ENCODE peak calls at places on chromosomes 13 and 19, in six cellular contexts. One of them, this sample, is unnamed.

GRCh38 chr19:38035515-38036495 is 128.8 kb downstream of the SIPA1L3 start:
- DNase-seq in astrocyte: peak; percentile 70
- DNase-seq in left lung: peak; percentile 41
- DNase-seq in IMR-90: peak; percentile 58
- DNase-seq in heart right ventricle: no peak
- DNase-seq in AG04450: no peak
- DNase-seq in this sample: no peak

GRCh38 chr19:41595258-41595889 is 19.4 kb downstream of the CEACAM21 start:
- DNase-seq in astrocyte: peak; percentile 54
- DNase-seq in left lung: no peak
- DNase-seq in IMR-90: peak; percentile 74
- DNase-seq in heart right ventricle: peak; percentile 38
- DNase-seq in AG04450: peak; percentile 6
- DNase-seq in this sample: no peak

GRCh38 chr13:76414320-76414719 is 471.9 kb downstream of the KCTD12 start:
- DNase-seq in astrocyte: no peak
- DNase-seq in left lung: no peak
- DNase-seq in IMR-90: no peak
- DNase-seq in heart right ventricle: no peak
- DNase-seq in AG04450: no peak
- DNase-seq in this sample: no peak

GRCh38 chr19:41111750-41112295 is 2.4 kb upstream of the CYP2F1 start:
- DNase-seq in astrocyte: no peak
- DNase-seq in left lung: no peak
- DNase-seq in IMR-90: no peak
- DNase-seq in heart right ventricle: no peak
- DNase-seq in AG04450: no peak
- DNase-seq in this sample: no peak

GRCh38 chr13:44506719-44507118 is 69.4 kb downstream of the TSC22D1 start:
- DNase-seq in astrocyte: no peak
- DNase-seq in left lung: no peak
- DNase-seq in IMR-90: no peak
- DNase-seq in heart right ventricle: no peak
- DNase-seq in AG04450: no peak
- DNase-seq in this sample: no peak

GRCh38 chr13:42334329-42334706 is 62.4 kb downstream of the AKAP11 start:
- DNase-seq in astrocyte: no peak
- DNase-seq in left lung: no peak
- DNase-seq in IMR-90: no peak
- DNase-seq in heart right ventricle: no peak
- DNase-seq in AG04450: no peak
- DNase-seq in this sample: no peak

GRCh38 chr19:43699506-43700367 is 16.1 kb upstream of the IRGC start:
- DNase-seq in astrocyte: peak; percentile 43
- DNase-seq in left lung: peak; percentile 83
- DNase-seq in IMR-90: peak; percentile 28
- DNase-seq in heart right ventricle: peak; percentile 31
- DNase-seq in AG04450: no peak
- DNase-seq in this sample: no peak

GRCh38 chr19:57245959-57246358 is 5.5 kb downstream of the ZNF805 start:
- DNase-seq in astrocyte: no peak
- DNase-seq in left lung: no peak
- DNase-seq in IMR-90: no peak
- DNase-seq in heart right ventricle: no peak
- DNase-seq in AG04450: no peak
- DNase-seq in this sample: no peak

GRCh38 chr13:43289458-43290255 is 266.3 kb downstream of the DNAJC15 start:
- DNase-seq in astrocyte: peak; percentile 22
- DNase-seq in left lung: no peak
- DNase-seq in IMR-90: peak; percentile 27
- DNase-seq in heart right ventricle: no peak
- DNase-seq in AG04450: no peak
- DNase-seq in this sample: no peak

GRCh38 chr13:29817604-29818378 is 32.6 kb downstream of the UBL3 start:
- DNase-seq in astrocyte: peak; percentile 8
- DNase-seq in left lung: no peak
- DNase-seq in IMR-90: peak; percentile 23
- DNase-seq in heart right ventricle: no peak
- DNase-seq in AG04450: no peak
- DNase-seq in this sample: no peak

GRCh38 chr13:97364031-97364430 is 69.9 kb upstream of the RAP2A start:
- DNase-seq in astrocyte: peak; percentile 32
- DNase-seq in left lung: no peak
- DNase-seq in IMR-90: no peak
- DNase-seq in heart right ventricle: no peak
- DNase-seq in AG04450: no peak
- DNase-seq in this sample: no peak

GRCh38 chr19:48624067-48624594 is 4.8 kb downstream of the SPHK2 start:
- DNase-seq in astrocyte: peak; percentile 92
- DNase-seq in left lung: peak; percentile 99
- DNase-seq in IMR-90: peak; percentile 97
- DNase-seq in heart right ventricle: peak; percentile 98
- DNase-seq in AG04450: peak; percentile 95
- DNase-seq in this sample: peak; percentile 100

GRCh38 chr13:72437458-72437857 is 290.0 kb downstream of the MZT1 start:
- DNase-seq in astrocyte: peak; percentile 83
- DNase-seq in left lung: no peak
- DNase-seq in IMR-90: peak; percentile 63
- DNase-seq in heart right ventricle: no peak
- DNase-seq in AG04450: peak; percentile 3
- DNase-seq in this sample: no peak

GRCh38 chr19:4367336-4367723 is 24.0 kb downstream of the MPND start:
- DNase-seq in astrocyte: no peak
- DNase-seq in left lung: no peak
- DNase-seq in IMR-90: no peak
- DNase-seq in heart right ventricle: no peak
- DNase-seq in AG04450: no peak
- DNase-seq in this sample: no peak

GRCh38 chr13:97193577-97193976 is 28.6 kb upstream of the MBNL2 start:
- DNase-seq in astrocyte: no peak
- DNase-seq in left lung: no peak
- DNase-seq in IMR-90: no peak
- DNase-seq in heart right ventricle: no peak
- DNase-seq in AG04450: no peak
- DNase-seq in this sample: no peak

GRCh38 chr19:32595491-32595890 is 14.5 kb downstream of the PDCD5 start:
- DNase-seq in astrocyte: no peak
- DNase-seq in left lung: no peak
- DNase-seq in IMR-90: no peak
- DNase-seq in heart right ventricle: no peak
- DNase-seq in AG04450: no peak
- DNase-seq in this sample: no peak

DNA sequence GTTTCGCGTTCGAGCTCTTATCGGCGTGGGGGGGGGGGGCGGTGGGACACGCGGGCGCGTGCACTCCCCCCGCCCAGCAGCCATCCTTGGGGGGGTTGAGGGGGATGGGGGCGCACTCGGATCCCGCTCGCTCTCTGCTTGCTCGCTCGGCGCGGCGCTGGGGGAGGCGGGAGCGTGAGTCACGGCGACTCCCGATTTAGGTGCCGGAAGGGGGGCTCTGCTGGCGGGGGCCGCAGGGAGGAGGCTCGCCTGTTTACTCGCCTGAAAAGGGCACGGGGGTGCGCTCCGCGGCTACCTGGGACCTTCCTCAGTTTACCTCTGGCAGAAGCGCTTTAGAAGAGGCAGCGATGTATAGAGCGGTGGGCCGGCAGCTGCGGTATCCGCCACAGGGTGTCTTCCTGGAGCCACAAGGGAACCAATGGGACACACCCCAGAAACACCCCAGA is 1.1 kb upstream of the PDE4A start:
- DNase-seq in astrocyte: no peak
- DNase-seq in left lung: no peak
- DNase-seq in IMR-90: no peak
- DNase-seq in heart right ventricle: no peak
- DNase-seq in AG04450: no peak
- DNase-seq in this sample: no peak
- TF ChIP-seq CTCF in astrocyte: no peak
- TF ChIP-seq CTCF in left lung: no peak
- TF ChIP-seq CTCF in IMR-90: no peak
- TF ChIP-seq CTCF in heart right ventricle: no peak
- TF ChIP-seq CTCF in AG04450: no peak
- TF ChIP-seq CTCF in this sample: no peak

GRCh38 chr19:51158474-51159129 is 16.5 kb downstream of the SIGLEC7 start:
- DNase-seq in astrocyte: no peak
- DNase-seq in left lung: peak; percentile 88
- DNase-seq in IMR-90: peak; percentile 7
- DNase-seq in heart right ventricle: no peak
- DNase-seq in AG04450: no peak
- DNase-seq in this sample: no peak
- H3K27me3 ChIP-seq in astrocyte: no peaks in the 10 kb centered on the region
- H3K27me3 ChIP-seq in left lung: peaks cover 27% of the 10 kb centered on the region
- H3K27me3 ChIP-seq in IMR-90: peaks cover 1% of the 10 kb centered on the region
- H3K27me3 ChIP-seq in heart right ventricle: peaks cover 8% of the 10 kb centered on the region
- H3K27me3 ChIP-seq in AG04450: peaks cover 3% of the 10 kb centered on the region
- H3K27me3 ChIP-seq in this sample: no peaks in the 10 kb centered on the region

GRCh38 chr19:19139876-19140229 is 1.6 kb upstream of the TMEM161A start:
- DNase-seq in astrocyte: no peak
- DNase-seq in left lung: no peak
- DNase-seq in IMR-90: no peak
- DNase-seq in heart right ventricle: no peak
- DNase-seq in AG04450: no peak
- DNase-seq in this sample: no peak
- TF ChIP-seq CTCF in astrocyte: no peak
- TF ChIP-seq CTCF in left lung: no peak
- TF ChIP-seq CTCF in IMR-90: no peak
- TF ChIP-seq CTCF in heart right ventricle: no peak
- TF ChIP-seq CTCF in AG04450: no peak
- TF ChIP-seq CTCF in this sample: peak; percentile 7

DNA sequence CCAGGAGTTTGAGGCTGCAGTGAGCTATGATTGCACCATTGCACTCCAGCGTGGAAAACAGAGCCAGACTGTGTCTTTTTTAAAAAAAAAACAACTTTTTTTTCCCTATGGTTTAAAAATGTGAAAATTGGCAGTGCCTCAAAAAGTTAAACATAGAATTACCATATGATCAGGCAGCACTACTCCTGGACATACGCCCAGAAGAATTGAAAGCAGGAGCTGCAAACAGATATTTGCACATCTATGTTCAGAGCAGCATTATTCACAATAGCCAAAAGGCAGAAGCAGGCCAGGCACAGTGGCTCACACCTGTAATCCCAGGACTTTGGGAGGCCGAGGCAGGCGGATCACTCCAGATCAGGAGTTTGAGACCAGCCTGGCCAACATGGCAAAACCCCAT is 3.8 kb upstream of the RETN start:
- DNase-seq in astrocyte: no peak
- DNase-seq in left lung: no peak
- DNase-seq in IMR-90: peak; percentile 73
- DNase-seq in heart right ventricle: no peak
- DNase-seq in AG04450: peak; percentile 46
- DNase-seq in this sample: no peak
- H3K27me3 ChIP-seq in astrocyte: peaks cover 4% of the 10 kb centered on the region
- H3K27me3 ChIP-seq in left lung: peaks cover 28% of the 10 kb centered on the region
- H3K27me3 ChIP-seq in IMR-90: peaks cover 15% of the 10 kb centered on the region
- H3K27me3 ChIP-seq in heart right ventricle: peaks cover 33% of the 10 kb centered on the region
- H3K27me3 ChIP-seq in AG04450: peaks cover 9% of the 10 kb centered on the region
- H3K27me3 ChIP-seq in this sample: no peaks in the 10 kb centered on the region

GRCh38 chr19:13902993-13903555 is 2.8 kb downstream of the BRME1 start:
- DNase-seq in astrocyte: no peak
- DNase-seq in left lung: no peak
- DNase-seq in IMR-90: no peak
- DNase-seq in heart right ventricle: no peak
- DNase-seq in AG04450: no peak
- DNase-seq in this sample: no peak
- TF ChIP-seq CTCF in astrocyte: peak; percentile 38
- TF ChIP-seq CTCF in left lung: no peak
- TF ChIP-seq CTCF in IMR-90: peak; percentile 30
- TF ChIP-seq CTCF in heart right ventricle: no peak
- TF ChIP-seq CTCF in AG04450: peak; percentile 26
- TF ChIP-seq CTCF in this sample: peak; percentile 20

DNA sequence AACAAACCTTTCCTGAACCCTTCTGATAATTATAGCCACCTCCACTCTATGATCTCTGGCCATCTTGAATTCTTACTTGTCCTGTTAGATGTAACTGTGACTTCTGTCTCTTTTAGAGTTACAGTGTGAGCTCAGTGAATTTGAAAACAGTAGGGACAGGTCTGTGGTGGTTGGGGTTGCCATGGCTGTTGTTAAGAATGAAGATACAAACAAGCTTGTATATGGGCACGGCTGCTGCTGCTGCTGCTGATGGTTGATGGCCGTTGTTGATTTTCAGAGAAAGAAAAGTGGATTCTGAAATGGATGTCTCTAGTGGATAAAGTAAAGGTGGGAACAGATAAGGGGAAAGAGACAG is 101.4 kb downstream of the STARD13 start:
- DNase-seq in astrocyte: no peak
- DNase-seq in left lung: no peak
- DNase-seq in IMR-90: no peak
- DNase-seq in heart right ventricle: no peak
- DNase-seq in AG04450: no peak
- DNase-seq in this sample: no peak
- H3K27me3 ChIP-seq in astrocyte: no peaks in the 10 kb centered on the region
- H3K27me3 ChIP-seq in left lung: no peaks in the 10 kb centered on the region
- H3K27me3 ChIP-seq in IMR-90: no peaks in the 10 kb centered on the region
- H3K27me3 ChIP-seq in heart right ventricle: no peaks in the 10 kb centered on the region
- H3K27me3 ChIP-seq in AG04450: no peaks in the 10 kb centered on the region
- H3K27me3 ChIP-seq in this sample: no peaks in the 10 kb centered on the region

DNA sequence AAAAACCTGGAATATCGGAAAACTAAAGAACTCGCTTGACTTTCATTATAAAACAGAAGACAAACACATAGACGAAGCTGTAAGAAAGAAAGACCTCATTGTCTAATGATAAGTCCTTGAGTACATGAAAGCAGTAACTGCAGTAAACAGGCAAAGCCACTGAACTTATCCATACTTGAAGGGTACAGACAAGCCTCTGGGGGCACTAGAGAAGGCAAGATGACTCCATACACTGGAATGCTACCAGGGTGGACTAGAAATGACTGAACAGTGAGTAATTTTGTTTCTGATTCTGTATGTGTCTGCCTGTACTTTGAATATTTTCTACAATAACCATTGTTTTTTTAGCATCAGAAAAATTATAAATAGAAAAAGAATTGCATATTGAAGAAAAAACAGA is 507.9 kb downstream of the UQCRFS1 start:
- DNase-seq in astrocyte: peak; percentile 88
- DNase-seq in left lung: no peak
- DNase-seq in IMR-90: peak; percentile 62
- DNase-seq in heart right ventricle: no peak
- DNase-seq in AG04450: peak; percentile 21
- DNase-seq in this sample: no peak
- TF ChIP-seq CTCF in astrocyte: peak; percentile 77
- TF ChIP-seq CTCF in left lung: no peak
- TF ChIP-seq CTCF in IMR-90: peak; percentile 47
- TF ChIP-seq CTCF in heart right ventricle: no peak
- TF ChIP-seq CTCF in AG04450: peak; percentile 54
- TF ChIP-seq CTCF in this sample: no peak

GRCh38 chr19:14136509-14137281 is at the start of gene ASF1B:
- DNase-seq in astrocyte: peak; percentile 100
- DNase-seq in left lung: peak; percentile 98
- DNase-seq in IMR-90: peak; percentile 100
- DNase-seq in heart right ventricle: peak; percentile 99
- DNase-seq in AG04450: peak; percentile 100
- DNase-seq in this sample: peak; percentile 100
- H3K27me3 ChIP-seq in astrocyte: no peaks in the 10 kb centered on the region
- H3K27me3 ChIP-seq in left lung: no peaks in the 10 kb centered on the region
- H3K27me3 ChIP-seq in IMR-90: no peaks in the 10 kb centered on the region
- H3K27me3 ChIP-seq in heart right ventricle: no peaks in the 10 kb centered on the region
- H3K27me3 ChIP-seq in AG04450: no peaks in the 10 kb centered on the region
- H3K27me3 ChIP-seq in this sample: no peaks in the 10 kb centered on the region

This sample was measured in dorsolateral prefrontal cortex.